ENCODE peak calls at places on chromosomes 16 and 17, in eight cellular contexts. T is activated T-helper 1 cell treated with Interleukin-2 at 50 U/mL for 16 hours; I is M059J; Z is AML-193; K is CD8-positive, alpha-beta T cell; F is astrocyte; X is adrenal gland; J is mammary epithelial cell. L is an unnamed sample.

GRCh38 chr17:55265434-55266021 is 768 bp downstream of the HLF start:
- DNase-seq in Z (no peak), J (no peak), I (no peak), X (peak), T (no peak), K (no peak), F (no peak), L (peak)

GRCh38 chr16:88712362-88712979 is 6.2 kb downstream of the CTU2 start:
- DNase-seq in Z (no peak), I (no peak), K (no peak), F (no peak), J (no peak), T (no peak), X (no peak), L (no peak)

GRCh38 chr16:7363397-7364053 is 30.9 kb downstream of the RBFOX1 start:
- DNase-seq in Z (no peak), I (no peak), X (peak), T (no peak), F (no peak), K (no peak), J (no peak), L (no peak)

GRCh38 chr16:25024900-25025299 is 9.7 kb upstream of the ARHGAP17 start:
- DNase-seq in X (no peak), J (no peak), T (no peak), I (no peak), K (no peak), F (no peak), Z (no peak), L (no peak)

GRCh38 chr16:28136751-28137434 is 73.4 kb upstream of the GSG1L start:
- DNase-seq in X (no peak), K (peak), J (no peak), I (no peak), F (no peak), Z (no peak), T (peak), L (no peak)

GRCh38 chr16:65745-66144 is 6.7 kb downstream of the RHBDF1 start:
- DNase-seq in K (peak), I (peak), F (no peak), Z (peak), T (peak), X (peak), J (peak), L (peak)

GRCh38 chr17:10021239-10021638 is 116.2 kb upstream of the RCVRN start:
- DNase-seq in I (no peak), F (no peak), T (no peak), X (peak), J (no peak), Z (peak), K (no peak), L (no peak)

GRCh38 chr17:19724501-19725420 is 8.4 kb upstream of the SLC47A2 start:
- DNase-seq in X (peak), Z (no peak), T (peak), I (no peak), K (peak), F (no peak), J (peak), L (peak)

GRCh38 chr17:38329808-38330730 is 13.7 kb downstream of the GPR179 start:
- DNase-seq in X (no peak), F (no peak), J (no peak), Z (no peak), I (peak), T (no peak), K (no peak), L (no peak)

GRCh38 chr17:19017401-19017800 is 12.8 kb upstream of the FAM83G start:
- DNase-seq in I (no peak), T (no peak), Z (no peak), K (no peak), X (no peak), F (no peak), J (no peak), L (no peak)

GRCh38 chr17:82084373-82085030 is 13.5 kb downstream of the FASN start:
- DNase-seq in T (no peak), X (no peak), J (no peak), K (no peak), I (no peak), Z (no peak), F (no peak), L (no peak)

GRCh38 chr17:59287452-59287851 is 44.0 kb upstream of the YPEL2 start:
- DNase-seq in F (peak), I (peak), X (no peak), J (peak), T (no peak), Z (peak), K (no peak), L (no peak)

GRCh38 chr16:90061437-90061836 is 15.7 kb downstream of the PRDM7 start:
- DNase-seq in T (no peak), F (no peak), I (no peak), J (no peak), Z (no peak), X (no peak), K (no peak), L (no peak)

GRCh38 chr17:5508855-5509254 is 22.5 kb downstream of the MIS12 start:
- DNase-seq in Z (no peak), X (no peak), F (peak), I (peak), J (peak), T (no peak), K (no peak), L (no peak)

GRCh38 chr16:2848933-2849332 is 9.0 kb downstream of the PRSS22 start:
- DNase-seq in T (no peak), J (no peak), Z (no peak), I (no peak), K (no peak), X (no peak), F (no peak), L (no peak)

GRCh38 chr17:38713456-38713855 is 8.4 kb downstream of the MLLT6 start:
- DNase-seq in T (no peak), I (no peak), K (no peak), Z (no peak), X (no peak), J (no peak), F (no peak), L (no peak)

GRCh38 chr16:88988980-88989791 is 12.2 kb upstream of the CBFA2T3 start:
- DNase-seq in T (no peak), X (no peak), Z (no peak), I (no peak), J (no peak), F (no peak), K (no peak), L (no peak)

GRCh38 chr17:66304304-66305174 is 2.1 kb downstream of the PRKCA start:
- DNase-seq in T (peak), F (peak), J (peak), I (peak), K (no peak), Z (peak), X (peak), L (peak)

GRCh38 chr16:56272495-56272894 is 81.2 kb downstream of the GNAO1 start:
- DNase-seq in K (no peak), I (no peak), Z (no peak), X (no peak), T (no peak), F (no peak), J (no peak), L (no peak)

GRCh38 chr17:81717049-81717765 is 5.1 kb downstream of the SLC25A10 start:
- DNase-seq in T (no peak), K (no peak), Z (no peak), X (no peak), F (no peak), J (no peak), I (no peak), L (no peak)

GRCh38 chr17:29617481-29618271 is 5.0 kb downstream of the CORO6 start:
- DNase-seq in Z (peak), F (peak), I (peak), K (peak), X (peak), J (peak), T (peak), L (peak)

GRCh38 chr17:83127431-83128160 is 48.2 kb downstream of the METRNL start:
- DNase-seq in I (no peak), X (no peak), J (no peak), K (no peak), F (no peak), Z (no peak), T (no peak), L (no peak)

GRCh38 chr16:57722651-57723050 is 12.9 kb upstream of the KATNB1 start:
- DNase-seq in X (no peak), J (no peak), F (no peak), I (no peak), T (no peak), K (no peak), Z (no peak), L (no peak)

GRCh38 chr17:46898364-46898763 is 24.6 kb upstream of the GOSR2 start:
- DNase-seq in J (no peak), K (no peak), F (no peak), I (no peak), T (no peak), X (no peak), Z (no peak), L (no peak)

GRCh38 chr16:22670551-22670970 is 143.4 kb upstream of the HS3ST2 start:
- DNase-seq in T (no peak), Z (no peak), J (no peak), F (no peak), K (no peak), I (peak), X (no peak), L (no peak)

GRCh38 chr17:27247958-27248342 is 46.0 kb upstream of the WSB1 start:
- DNase-seq in T (no peak), J (no peak), Z (no peak), F (no peak), I (no peak), X (no peak), K (no peak), L (no peak)

GRCh38 chr17:38891441-38891840 is 21.6 kb downstream of the LASP1 start:
- DNase-seq in K (no peak), F (no peak), Z (no peak), I (no peak), J (no peak), X (no peak), T (no peak), L (no peak)